ENCODE peak calls at places on chromosomes 6 and 20, in six cellular contexts. N is transverse colon, Y is A549, E is esophagus squamous epithelium, G is sigmoid colon, D is heart left ventricle. V is an unnamed sample. For H3K4me1, the result is how much of the 10 kb centered on the place peaks cover.

GRCh38 chr20:37522258-37523011 is 1.4 kb downstream of the NNAT start:
- DNase-seq in G (peak), E (no peak), Y (no peak), N (peak), D (peak), V (peak)

GRCh38 chr20:59789641-59790040 is 143.8 kb downstream of the SYCP2 start:
- DNase-seq in Y (no peak), G (peak), D (no peak), N (no peak), E (no peak), V (no peak)

GRCh38 chr20:29741894-29742698 is 1515.4 kb upstream of the DEFB115 start:
- DNase-seq in Y (no peak), D (no peak), G (no peak), E (no peak), N (no peak), V (no peak)

GRCh38 chr20:14937021-14937420 is 599.6 kb upstream of the FLRT3 start:
- DNase-seq in G (no peak), E (no peak), Y (no peak), N (no peak), D (no peak), V (no peak)

GRCh38 chr6:75268121-75268987 is 16.2 kb downstream of the TMEM30A start:
- DNase-seq in E (no peak), Y (no peak), G (no peak), N (no peak), D (no peak), V (no peak)

GRCh38 chr6:153084393-153084792 is 46.7 kb downstream of the RGS17 start:
- DNase-seq in D (no peak), G (no peak), E (no peak), Y (no peak), N (no peak), V (no peak)

GRCh38 chr6:46203388-46203787 is 32.6 kb upstream of the ENPP5 start:
- DNase-seq in E (no peak), D (no peak), G (no peak), N (no peak), Y (no peak), V (no peak)

GRCh38 chr6:38248500-38249234 is 391.1 kb downstream of the BTBD9 start:
- DNase-seq in D (no peak), N (no peak), G (no peak), Y (no peak), E (no peak), V (no peak)

GRCh38 chr6:153767127-153767526 is 271.9 kb upstream of the OPRM1 start:
- DNase-seq in D (no peak), E (no peak), N (no peak), G (no peak), Y (no peak), V (no peak)

GRCh38 chr6:141321486-141322347 is 811.0 kb upstream of the GJE1 start:
- DNase-seq in N (no peak), D (no peak), E (no peak), G (no peak), Y (no peak), V (no peak)

GRCh38 chr20:43404880-43405279 is 52.8 kb upstream of the SRSF6 start:
- DNase-seq in G (no peak), N (no peak), Y (peak), D (no peak), E (no peak), V (no peak)

DNA sequence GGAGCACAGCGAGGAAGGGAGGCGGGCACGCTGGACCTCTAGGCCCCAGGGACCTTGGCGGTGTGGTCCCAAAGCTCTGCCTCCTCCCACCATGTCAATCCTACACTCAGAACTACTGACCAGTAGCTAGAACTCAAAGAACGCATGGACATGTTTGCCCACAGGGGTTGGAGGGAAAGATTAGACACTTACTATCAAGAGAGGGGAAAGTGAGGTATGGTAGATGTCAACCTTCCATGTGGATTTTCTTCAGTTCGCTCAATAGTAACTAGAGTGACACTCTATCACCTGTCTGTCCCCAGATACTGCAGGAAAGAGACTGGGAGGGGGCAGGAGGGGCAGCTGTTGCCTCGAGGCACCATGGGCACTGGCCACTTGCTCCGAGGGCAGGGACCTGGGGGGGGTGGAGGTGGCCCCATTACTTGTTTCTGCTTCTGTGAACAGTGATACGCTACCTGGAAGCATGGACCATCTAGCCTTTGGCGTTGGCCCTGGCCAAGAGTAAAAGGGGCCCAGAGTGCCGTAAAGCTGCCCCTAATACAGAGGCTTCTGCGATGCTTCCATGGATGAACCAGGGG is 912 bp upstream of the DIDO1 start:
- DNase-seq in G (no peak), E (no peak), N (no peak), D (no peak), Y (no peak), V (no peak)
- H3K4me1 ChIP-seq in G (under half), E (half or more), N (half or more), D (half or more), Y (under half), V (under half)

GRCh38 chr20:3729811-3730550 is 2.5 kb upstream of the HSPA12B start:
- DNase-seq in Y (no peak), E (no peak), N (no peak), G (peak), D (peak), V (no peak)

GRCh38 chr20:3728354-3728753 is 4.1 kb upstream of the HSPA12B start:
- DNase-seq in G (no peak), E (no peak), D (peak), N (no peak), Y (no peak), V (no peak)

GRCh38 chr20:3729378-3729777 is 3.1 kb upstream of the HSPA12B start:
- DNase-seq in D (peak), Y (no peak), E (no peak), G (no peak), N (no peak), V (no peak)

GRCh38 chr20:3728876-3729275 is 3.6 kb upstream of the HSPA12B start:
- DNase-seq in D (peak), N (no peak), E (no peak), G (peak), Y (no peak), V (no peak)

GRCh38 chr20:3727333-3728035 is 5.0 kb upstream of the HSPA12B start:
- DNase-seq in Y (no peak), N (no peak), E (no peak), D (peak), G (peak), V (no peak)
- TF ChIP-seq POLR2A in Y (no peak), N (no peak), E (no peak), D (no peak), G (no peak), V (no peak)

DNA sequence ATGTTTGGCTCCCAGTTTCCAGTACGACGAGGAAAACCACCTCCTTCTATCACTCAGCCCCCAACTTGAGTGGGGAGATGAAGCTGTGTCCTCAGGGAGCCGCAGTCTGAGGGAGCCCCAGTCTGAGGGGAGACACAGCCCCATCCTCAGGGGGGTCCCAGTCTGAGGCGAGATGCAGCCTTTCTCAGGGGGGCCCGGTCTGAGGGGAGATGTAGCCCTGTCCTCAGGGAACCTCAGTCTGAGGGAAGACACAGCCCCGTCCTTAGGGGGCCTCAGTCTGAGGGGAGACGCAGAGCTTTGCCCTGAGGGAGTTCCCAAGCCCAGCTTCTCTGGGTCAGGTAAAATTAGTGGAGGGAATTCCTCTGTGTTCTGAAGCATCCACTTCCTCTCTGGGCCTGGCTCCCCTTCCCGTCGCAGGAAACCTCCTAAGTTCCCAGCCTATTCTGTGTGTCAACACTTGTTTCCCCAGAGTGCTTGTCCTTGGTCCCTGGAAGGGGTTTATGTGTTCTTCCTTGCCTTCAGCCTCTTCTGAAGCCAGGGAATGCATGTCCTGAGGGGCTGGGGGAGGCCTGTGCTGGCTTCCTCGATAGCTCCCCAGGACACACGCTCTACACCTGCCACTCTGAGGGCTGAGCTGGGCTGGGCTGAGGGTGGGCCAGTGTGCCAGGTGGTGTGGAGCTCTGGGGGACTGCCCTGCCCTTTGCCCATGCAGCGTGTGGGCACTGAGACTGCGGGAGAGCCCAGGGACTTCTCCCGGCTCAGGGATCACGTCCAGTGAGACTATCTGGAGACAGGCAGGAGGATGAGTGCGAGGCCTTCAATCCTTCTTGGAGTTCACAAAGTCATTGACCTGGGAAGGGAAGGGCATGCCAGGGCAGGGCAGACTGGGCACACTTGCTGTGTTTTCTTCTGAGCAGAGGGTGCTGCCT is 55.4 kb downstream of the VEGFA start:
- DNase-seq in E (no peak), N (no peak), D (no peak), Y (no peak), G (no peak), V (no peak)
- H3K4me1 ChIP-seq in E (under half), N (under half), D (under half), Y (under half), G (under half), V (under half)

DNA sequence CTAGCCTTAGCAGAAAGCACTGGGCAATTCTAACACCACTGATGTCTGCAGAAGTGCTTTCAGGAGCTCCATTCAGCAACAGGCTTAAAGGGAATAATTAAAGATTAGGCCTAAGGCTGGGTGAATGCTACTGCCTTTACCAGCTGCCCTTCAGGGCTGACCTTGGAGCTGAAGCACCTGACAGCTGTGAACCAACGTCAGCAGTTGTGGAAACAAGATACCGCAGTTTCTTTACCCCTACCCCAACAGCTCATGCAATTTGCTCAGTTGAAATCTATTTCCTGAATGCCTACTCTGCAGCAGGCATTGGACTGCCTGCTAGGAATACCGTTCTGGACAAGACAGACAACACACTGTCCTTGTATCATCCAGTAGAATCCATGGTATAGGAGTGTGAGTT is 51.5 kb upstream of the ADTRP start:
- DNase-seq in D (no peak), E (no peak), Y (no peak), N (no peak), G (no peak), V (no peak)
- TF ChIP-seq POLR2A in D (no peak), E (no peak), Y (no peak), N (no peak), G (no peak), V (no peak)

GRCh38 chr6:41077536-41077935 is 4.8 kb downstream of the NFYA start:
- DNase-seq in G (no peak), Y (no peak), E (no peak), D (no peak), N (no peak), V (no peak)

GRCh38 chr6:41080623-41081022 is 7.8 kb downstream of the NFYA start:
- DNase-seq in Y (no peak), D (no peak), N (no peak), G (no peak), E (no peak), V (no peak)

GRCh38 chr6:41074692-41075436 is 2.1 kb downstream of the NFYA start:
- DNase-seq in E (no peak), N (no peak), G (no peak), D (no peak), Y (no peak), V (peak)

GRCh38 chr6:41083072-41083471 is 10.3 kb downstream of the NFYA start:
- DNase-seq in Y (no peak), G (no peak), N (no peak), D (no peak), E (no peak), V (no peak)

DNA sequence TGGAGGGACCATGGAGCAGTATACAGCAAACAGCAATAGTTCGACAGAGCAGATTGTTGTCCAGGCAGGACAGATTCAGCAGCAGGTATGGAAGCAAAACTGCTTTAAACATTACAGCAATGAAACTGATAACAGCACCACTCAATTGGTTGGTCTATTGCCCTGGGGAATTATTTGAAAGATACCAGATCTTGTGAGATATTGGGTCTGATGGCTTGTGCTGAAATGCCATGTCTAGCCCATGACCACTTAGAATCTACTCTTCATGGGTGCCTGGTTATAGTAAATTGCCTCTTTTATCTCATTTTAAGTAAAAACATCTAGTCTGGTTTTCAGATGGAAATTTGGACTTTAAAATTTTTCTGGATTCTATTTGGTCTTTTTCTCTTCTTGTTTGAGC is 6.3 kb downstream of the NFYA start:
- DNase-seq in D (no peak), Y (no peak), G (no peak), E (no peak), N (no peak), V (no peak)
- H3K4me1 ChIP-seq in D (under half), Y (under half), G (under half), E (under half), N (under half), V (under half)

GRCh38 chr20:40275738-40276137 is 413.3 kb downstream of the MAFB start:
- DNase-seq in E (no peak), N (no peak), D (no peak), Y (no peak), G (no peak), V (no peak)

GRCh38 chr20:40279390-40279789 is 409.6 kb downstream of the MAFB start:
- DNase-seq in G (peak), Y (no peak), E (no peak), D (peak), N (peak), V (no peak)

GRCh38 chr20:40276291-40276690 is 412.7 kb downstream of the MAFB start:
- DNase-seq in Y (no peak), D (peak), N (no peak), E (no peak), G (no peak), V (no peak)

GRCh38 chr20:40274912-40275654 is 414.0 kb downstream of the MAFB start:
- DNase-seq in G (no peak), D (no peak), N (no peak), Y (no peak), E (no peak), V (no peak)
- TF ChIP-seq POLR2A in G (no peak), D (no peak), N (no peak), Y (no peak), E (no peak), V (no peak)